ENCODE peak calls at places on chromosomes 2 and 18, in six cellular contexts. One of them, this sample, is unnamed.

GRCh38 chr2:220646424-220646823 is 925.7 kb downstream of the EPHA4 start:
- DNase-seq in prostate gland: no peak
- DNase-seq in spleen: no peak
- DNase-seq in vagina: no peak
- DNase-seq in transverse colon: no peak
- DNase-seq in K562: no peak
- DNase-seq in this sample: no peak

GRCh38 chr2:55010915-55011314 is 39.3 kb downstream of the RTN4 start:
- DNase-seq in spleen: no peak
- DNase-seq in transverse colon: no peak
- DNase-seq in prostate gland: no peak
- DNase-seq in vagina: no peak
- DNase-seq in K562: no peak
- DNase-seq in this sample: no peak

GRCh38 chr2:240387669-240388358 is 47.6 kb upstream of the GPC1 start:
- DNase-seq in vagina: no peak
- DNase-seq in spleen: peak
- DNase-seq in K562: peak
- DNase-seq in transverse colon: peak
- DNase-seq in prostate gland: no peak
- DNase-seq in this sample: no peak

GRCh38 chr2:54915101-54915500 is 135.2 kb downstream of the RTN4 start:
- DNase-seq in transverse colon: no peak
- DNase-seq in prostate gland: no peak
- DNase-seq in spleen: no peak
- DNase-seq in vagina: no peak
- DNase-seq in K562: no peak
- DNase-seq in this sample: no peak

GRCh38 chr18:30763913-30764350 is 278.6 kb downstream of the DSC3 start:
- DNase-seq in transverse colon: no peak
- DNase-seq in vagina: no peak
- DNase-seq in spleen: no peak
- DNase-seq in K562: no peak
- DNase-seq in prostate gland: no peak
- DNase-seq in this sample: no peak

GRCh38 chr18:46096651-46097300 is 1.3 kb downstream of the ATP5F1A start:
- DNase-seq in transverse colon: no peak
- DNase-seq in K562: no peak
- DNase-seq in spleen: no peak
- DNase-seq in prostate gland: no peak
- DNase-seq in vagina: no peak
- DNase-seq in this sample: no peak

GRCh38 chr2:219269362-219270054 is 9.7 kb upstream of the DNAJB2 start:
- DNase-seq in prostate gland: no peak
- DNase-seq in vagina: no peak
- DNase-seq in K562: no peak
- DNase-seq in transverse colon: peak
- DNase-seq in spleen: peak
- DNase-seq in this sample: no peak

GRCh38 chr2:212912445-212913103 is 238.8 kb downstream of the IKZF2 start:
- DNase-seq in transverse colon: peak
- DNase-seq in prostate gland: peak
- DNase-seq in vagina: no peak
- DNase-seq in K562: no peak
- DNase-seq in spleen: no peak
- DNase-seq in this sample: no peak

GRCh38 chr2:126797622-126798275 is 100.9 kb upstream of the TEX51 start:
- DNase-seq in vagina: peak
- DNase-seq in spleen: peak
- DNase-seq in transverse colon: no peak
- DNase-seq in prostate gland: no peak
- DNase-seq in K562: no peak
- DNase-seq in this sample: no peak

GRCh38 chr18:4450065-4450676 is 4.9 kb downstream of the DLGAP1 start:
- DNase-seq in vagina: no peak
- DNase-seq in spleen: no peak
- DNase-seq in transverse colon: no peak
- DNase-seq in K562: no peak
- DNase-seq in prostate gland: no peak
- DNase-seq in this sample: no peak

GRCh38 chr2:120470041-120470716 is 124.2 kb downstream of the INHBB start:
- DNase-seq in vagina: no peak
- DNase-seq in prostate gland: peak
- DNase-seq in K562: no peak
- DNase-seq in transverse colon: peak
- DNase-seq in spleen: peak
- DNase-seq in this sample: peak

GRCh38 chr18:55983433-55983832 is 395.4 kb upstream of the TCF4 start:
- DNase-seq in spleen: no peak
- DNase-seq in K562: no peak
- DNase-seq in prostate gland: no peak
- DNase-seq in transverse colon: no peak
- DNase-seq in vagina: no peak
- DNase-seq in this sample: no peak

GRCh38 chr18:36714476-36714875 is 114.3 kb downstream of the TPGS2 start:
- DNase-seq in spleen: no peak
- DNase-seq in vagina: no peak
- DNase-seq in K562: no peak
- DNase-seq in transverse colon: no peak
- DNase-seq in prostate gland: no peak
- DNase-seq in this sample: no peak

GRCh38 chr2:196314780-196315179 is 143.4 kb upstream of the STK17B start:
- DNase-seq in K562: no peak
- DNase-seq in transverse colon: no peak
- DNase-seq in vagina: no peak
- DNase-seq in spleen: no peak
- DNase-seq in prostate gland: no peak
- DNase-seq in this sample: no peak

GRCh38 chr2:196318517-196319377 is 147.4 kb upstream of the STK17B start:
- DNase-seq in K562: no peak
- DNase-seq in vagina: no peak
- DNase-seq in prostate gland: no peak
- DNase-seq in spleen: no peak
- DNase-seq in transverse colon: no peak
- DNase-seq in this sample: no peak

GRCh38 chr2:196316050-196316430 is 144.7 kb upstream of the STK17B start:
- DNase-seq in spleen: no peak
- DNase-seq in transverse colon: no peak
- DNase-seq in prostate gland: no peak
- DNase-seq in vagina: no peak
- DNase-seq in K562: no peak
- DNase-seq in this sample: no peak

GRCh38 chr2:196314157-196314556 is 142.8 kb upstream of the STK17B start:
- DNase-seq in transverse colon: no peak
- DNase-seq in K562: no peak
- DNase-seq in spleen: no peak
- DNase-seq in prostate gland: no peak
- DNase-seq in vagina: no peak
- DNase-seq in this sample: no peak

DNA sequence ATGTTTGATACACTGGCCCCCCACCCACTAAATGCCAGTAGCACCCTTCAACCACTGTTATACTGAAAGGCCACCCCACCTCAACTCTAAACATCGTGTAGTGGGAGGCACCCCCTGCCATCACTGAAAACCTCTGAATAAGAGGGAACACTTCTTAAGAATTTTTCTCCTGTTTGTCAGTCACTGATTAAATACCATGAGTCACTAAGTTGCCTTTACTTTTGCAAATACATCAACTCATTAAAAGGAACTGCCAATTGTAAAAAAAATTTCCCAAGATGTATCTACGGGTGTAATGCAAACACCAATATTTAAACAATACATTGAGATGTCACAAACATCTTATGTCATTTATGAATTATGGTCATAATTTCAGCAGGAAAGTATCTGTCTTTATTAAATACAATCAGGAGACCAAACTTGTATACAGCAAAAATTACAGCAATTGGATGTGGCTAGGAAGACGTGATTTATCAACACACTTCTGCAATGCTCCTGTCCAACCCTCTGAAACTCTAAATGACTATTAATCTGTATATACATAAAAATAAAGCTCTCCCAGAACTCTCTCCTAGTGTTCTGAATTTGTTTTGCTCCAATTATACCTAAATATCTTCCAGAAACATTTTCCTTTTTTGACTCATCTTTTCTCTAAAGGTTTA is 144.1 kb upstream of the STK17B start:
- DNase-seq in transverse colon: no peak
- DNase-seq in prostate gland: no peak
- DNase-seq in K562: no peak
- DNase-seq in spleen: no peak
- DNase-seq in vagina: no peak
- DNase-seq in this sample: no peak
- H3K27ac ChIP-seq in transverse colon: no peak
- H3K27ac ChIP-seq in prostate gland: no peak
- H3K27ac ChIP-seq in K562: no peak
- H3K27ac ChIP-seq in spleen: no peak
- H3K27ac ChIP-seq in vagina: no peak
- H3K27ac ChIP-seq in this sample: no peak

GRCh38 chr2:96950391-96951124 is 35.8 kb downstream of the FAM178B start:
- DNase-seq in transverse colon: no peak
- DNase-seq in prostate gland: no peak
- DNase-seq in spleen: no peak
- DNase-seq in vagina: no peak
- DNase-seq in K562: peak
- DNase-seq in this sample: no peak

GRCh38 chr2:96952016-96952750 is 34.2 kb downstream of the FAM178B start:
- DNase-seq in spleen: no peak
- DNase-seq in vagina: no peak
- DNase-seq in K562: no peak
- DNase-seq in transverse colon: no peak
- DNase-seq in prostate gland: no peak
- DNase-seq in this sample: peak

GRCh38 chr2:96949701-96950350 is 36.6 kb downstream of the FAM178B start:
- DNase-seq in K562: no peak
- DNase-seq in transverse colon: no peak
- DNase-seq in spleen: no peak
- DNase-seq in vagina: no peak
- DNase-seq in prostate gland: no peak
- DNase-seq in this sample: no peak

GRCh38 chr2:96952976-96953610 is 33.3 kb downstream of the FAM178B start:
- DNase-seq in spleen: no peak
- DNase-seq in K562: no peak
- DNase-seq in vagina: no peak
- DNase-seq in transverse colon: peak
- DNase-seq in prostate gland: no peak
- DNase-seq in this sample: no peak

GRCh38 chr2:96951125-96951654 is 35.2 kb downstream of the FAM178B start:
- DNase-seq in spleen: peak
- DNase-seq in vagina: no peak
- DNase-seq in transverse colon: peak
- DNase-seq in K562: peak
- DNase-seq in prostate gland: peak
- DNase-seq in this sample: peak
- TF ChIP-seq POLR2A in spleen: no peak
- TF ChIP-seq POLR2A in vagina: no peak
- TF ChIP-seq POLR2A in transverse colon: no peak
- TF ChIP-seq POLR2A in K562: no peak
- TF ChIP-seq POLR2A in prostate gland: no peak
- TF ChIP-seq POLR2A in this sample: no peak

GRCh38 chr2:24820175-24820513 is 26.9 kb downstream of the CENPO start:
- DNase-seq in vagina: no peak
- DNase-seq in spleen: no peak
- DNase-seq in prostate gland: no peak
- DNase-seq in K562: no peak
- DNase-seq in transverse colon: no peak
- DNase-seq in this sample: no peak
- TF ChIP-seq POLR2AphosphoS5 in vagina: no peak
- TF ChIP-seq POLR2AphosphoS5 in spleen: no peak
- TF ChIP-seq POLR2AphosphoS5 in prostate gland: no peak
- TF ChIP-seq POLR2AphosphoS5 in K562: peak
- TF ChIP-seq POLR2AphosphoS5 in transverse colon: no peak
- TF ChIP-seq POLR2AphosphoS5 in this sample: no peak

GRCh38 chr2:39838589-39838988 is 59.5 kb upstream of the THUMPD2 start:
- DNase-seq in K562: peak
- DNase-seq in prostate gland: no peak
- DNase-seq in transverse colon: no peak
- DNase-seq in vagina: no peak
- DNase-seq in spleen: no peak
- DNase-seq in this sample: peak
- H3K27ac ChIP-seq in K562: no peak
- H3K27ac ChIP-seq in prostate gland: no peak
- H3K27ac ChIP-seq in transverse colon: no peak
- H3K27ac ChIP-seq in vagina: no peak
- H3K27ac ChIP-seq in spleen: no peak
- H3K27ac ChIP-seq in this sample: no peak